ENCODE peak calls at places on chromosomes 4 and X, in eight cellular contexts. A is suprapubic skin, D is A673, Q is ascending aorta, P is pancreas, R is astrocyte, Z is WERI-Rb-1, K is body of pancreas. F is an unnamed sample.

GRCh38 chr4:70706516-70706915 is 15.2 kb upstream of the RUFY3 start:
- DNase-seq in D (no peak), R (peak; percentile 17), P (no peak), K (no peak), A (no peak), Q (no peak), Z (no peak), F (no peak)

GRCh38 chr4:73453701-73454005 is 17.6 kb downstream of the AFP start:
- DNase-seq in R (peak; percentile 23), D (no peak), A (no peak), K (peak; percentile 22), P (no peak), Z (no peak), Q (no peak), F (no peak)

GRCh38 chr4:163544407-163545038 is 50.0 kb downstream of the TMA16 start:
- DNase-seq in K (peak; percentile 63), P (peak; percentile 52), D (peak; percentile 85), R (peak; percentile 13), Z (peak; percentile 77), Q (no peak), A (no peak), F (no peak)

GRCh38 chr4:39330353-39330752 is 35.8 kb downstream of the RFC1 start:
- DNase-seq in D (no peak), Z (no peak), A (no peak), Q (no peak), K (no peak), R (no peak), P (no peak), F (no peak)

GRCh38 chrX:69032601-69033000 is 132.7 kb downstream of the PJA1 start:
- DNase-seq in R (no peak), D (no peak), A (no peak), Q (no peak), Z (no peak), P (no peak), K (no peak), F (no peak)

GRCh38 chr4:52507774-52508173 is 151.3 kb downstream of the USP46 start:
- DNase-seq in K (no peak), D (no peak), A (no peak), R (no peak), P (no peak), Q (no peak), Z (no peak), F (no peak)

GRCh38 chr4:60805500-60806313 is 394.4 kb upstream of the ADGRL3 start:
- DNase-seq in A (no peak), R (peak; percentile 14), Q (no peak), D (peak; percentile 0), K (no peak), Z (peak; percentile 19), P (no peak), F (no peak)

GRCh38 chrX:130878350-130879341 is 24.4 kb downstream of the ENOX2 start:
- DNase-seq in Q (no peak), A (no peak), D (no peak), K (peak; percentile 74), R (peak; percentile 89), Z (no peak), P (peak; percentile 50), F (peak; percentile 19)

GRCh38 chrX:55161581-55161980 is 58.6 kb upstream of the PAGE5 start:
- DNase-seq in P (no peak), R (no peak), Z (no peak), A (no peak), K (no peak), Q (no peak), D (no peak), F (no peak)

DNA sequence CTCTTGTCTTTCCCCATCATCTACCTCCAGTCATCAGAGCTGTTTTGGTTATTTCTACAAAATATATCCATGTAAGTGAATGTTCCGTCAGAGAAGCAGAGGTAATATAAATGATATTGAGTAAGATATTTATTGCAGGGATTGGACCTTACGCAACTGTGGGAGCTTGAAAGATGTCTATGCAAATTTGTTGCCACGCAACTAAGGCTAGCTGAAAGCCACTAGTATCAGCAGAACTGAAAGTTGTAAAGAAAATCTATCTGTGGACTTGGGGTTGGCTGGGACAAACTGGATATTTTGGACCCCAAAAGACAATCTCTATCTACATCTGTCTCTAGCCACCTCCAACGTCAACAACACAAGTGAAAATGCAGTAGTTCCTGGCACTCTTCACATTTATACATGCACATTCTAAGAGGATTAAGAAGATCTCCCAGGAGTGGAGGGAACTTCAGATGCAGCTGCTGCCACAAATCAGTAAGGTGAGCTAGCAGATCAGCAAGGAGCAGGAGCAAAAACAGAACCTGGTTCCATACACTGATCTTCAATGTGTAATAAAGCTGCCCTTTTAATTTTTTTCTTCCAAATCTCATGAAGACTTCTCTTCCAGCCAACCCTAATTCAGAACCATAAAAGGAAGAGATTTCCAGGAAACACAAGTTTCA is 8.5 kb upstream of the CCSER1 start:
- DNase-seq in Z (peak; percentile 42), K (no peak), P (no peak), A (no peak), Q (no peak), R (no peak), D (no peak), F (no peak)
- H3K4me3 ChIP-seq in Z (no peak overlapping the region), K (no peak overlapping the region), P (no peak overlapping the region), A (no peak overlapping the region), Q (no peak overlapping the region), R (no peak overlapping the region), D (no peak overlapping the region), F (no peak overlapping the region)

DNA sequence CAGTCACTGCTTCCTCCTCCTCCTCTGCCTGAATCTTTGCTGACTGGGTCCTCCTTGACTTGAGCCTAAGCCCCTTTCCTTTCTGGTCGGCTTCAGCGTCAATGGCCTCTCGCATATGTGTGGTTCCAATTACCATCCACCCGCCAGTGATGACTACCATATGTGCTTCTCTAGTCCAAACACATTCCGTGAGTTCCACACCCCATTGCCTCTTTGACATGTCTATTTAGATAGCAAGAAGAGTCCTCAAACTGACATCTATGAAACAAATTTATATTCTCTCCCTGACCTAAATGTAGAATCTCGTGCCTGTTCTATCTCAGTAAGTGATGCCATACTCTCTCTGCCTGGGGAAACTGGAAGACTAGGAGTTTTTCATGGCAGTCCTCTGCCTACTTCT is 19.7 kb downstream of the MXRA5 start:
- DNase-seq in K (no peak), D (peak; percentile 9), Q (no peak), P (no peak), R (no peak), Z (no peak), A (no peak), F (peak; percentile 77)
- TF ChIP-seq CTCF in K (no peak), D (no peak), Q (no peak), P (no peak), R (no peak), Z (no peak), A (no peak), F (no peak)

GRCh38 chr4:153466637-153467153 is 535 bp downstream of the TMEM131L start:
- DNase-seq in R (no peak), Z (no peak), A (no peak), K (no peak), Q (no peak), D (no peak), P (peak; percentile 43), F (no peak)

GRCh38 chr4:153468587-153468986 is 2.4 kb downstream of the TMEM131L start:
- DNase-seq in D (peak; percentile 73), P (no peak), Q (no peak), K (no peak), R (no peak), Z (no peak), A (no peak), F (no peak)

GRCh38 chr4:153467154-153467896 is 1.2 kb downstream of the TMEM131L start:
- DNase-seq in K (peak; percentile 95), R (no peak), Q (no peak), Z (peak; percentile 34), P (peak; percentile 91), D (peak; percentile 20), A (no peak), F (no peak)

GRCh38 chr4:153465922-153466636 is at the start of gene TMEM131L:
- DNase-seq in D (peak; percentile 85), A (no peak), P (peak; percentile 82), Z (peak; percentile 58), K (peak; percentile 86), R (no peak), Q (no peak), F (no peak)

GRCh38 chr4:153467897-153468262 is 1.7 kb downstream of the TMEM131L start:
- DNase-seq in R (no peak), P (no peak), A (no peak), Q (no peak), Z (no peak), K (no peak), D (no peak), F (no peak)
- H3K36me3 ChIP-seq in R (no peaks in the 10 kb centered on the region), P (no peaks in the 10 kb centered on the region), A (no peaks in the 10 kb centered on the region), Q (no peaks in the 10 kb centered on the region), Z (no peaks in the 10 kb centered on the region), K (no peaks in the 10 kb centered on the region), D (no peaks in the 10 kb centered on the region), F (no peaks in the 10 kb centered on the region)

DNA sequence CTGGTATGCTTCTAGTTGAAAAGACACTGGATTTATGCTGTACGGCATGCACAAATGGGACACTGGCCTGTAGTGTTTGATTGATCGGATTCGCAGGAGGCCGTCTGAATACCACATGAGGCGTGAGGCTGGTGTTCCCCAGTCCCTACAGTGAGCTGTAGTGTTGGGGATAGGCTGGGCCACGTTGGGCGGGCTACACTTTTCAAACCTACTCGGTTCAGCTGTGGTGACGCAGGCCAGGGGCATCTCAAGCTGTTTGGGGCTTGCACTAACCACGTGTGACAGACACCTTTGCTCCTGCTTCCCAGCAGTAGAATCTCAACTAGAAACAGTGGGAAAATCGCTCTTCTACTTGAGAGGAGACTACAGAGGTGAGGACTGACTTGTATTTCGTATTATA is 101.8 kb downstream of the MID1IP1 start:
- DNase-seq in K (no peak), D (no peak), Z (no peak), R (no peak), Q (no peak), P (no peak), A (no peak), F (no peak)
- H3K4me3 ChIP-seq in K (no peak overlapping the region), D (no peak overlapping the region), Z (no peak overlapping the region), R (no peak overlapping the region), Q (no peak overlapping the region), P (no peak overlapping the region), A (no peak overlapping the region), F (no peak overlapping the region)